ENCODE peak calls at places on chromosomes 16 and 17, in five cellular contexts. N, H, J, I and G are unnamed samples.

GRCh38 chr17:74270333-74270732 is 3.7 kb upstream of the DNAI2 start:
- DNase-seq in N (no peak), H (no peak), J (no peak), I (no peak), G (no peak)

GRCh38 chr16:85777583-85778310 is 21.6 kb downstream of the EMC8 start:
- DNase-seq in N (no peak), H (no peak), J (no peak), I (no peak), G (no peak)

GRCh38 chr17:4631836-4632582 is 9.5 kb downstream of the ALOX15 start:
- DNase-seq in N (peak), H (no peak), J (no peak), I (no peak), G (no peak)

GRCh38 chr16:79049040-79049439 is 551.5 kb downstream of the MAF start:
- DNase-seq in N (no peak), H (no peak), J (no peak), I (no peak), G (no peak)

GRCh38 chr16:56960681-56961281 is 969 bp upstream of the CETP start:
- DNase-seq in N (no peak), H (no peak), J (no peak), I (no peak), G (no peak)

GRCh38 chr16:69176033-69176780 is 10.8 kb upstream of the SNTB2 start:
- DNase-seq in N (no peak), H (peak), J (no peak), I (no peak), G (no peak)

GRCh38 chr16:56222482-56222997 is 31.3 kb downstream of the GNAO1 start:
- DNase-seq in N (no peak), H (no peak), J (no peak), I (no peak), G (no peak)

GRCh38 chr17:17077861-17078732 is 35.8 kb downstream of the MPRIP start:
- DNase-seq in N (no peak), H (peak), J (peak), I (no peak), G (no peak)

GRCh38 chr16:46947900-46948547 is 25.4 kb downstream of the DNAJA2 start:
- DNase-seq in N (peak), H (no peak), J (no peak), I (no peak), G (no peak)

GRCh38 chr17:58210922-58211321 is 8.1 kb downstream of the MKS1 start:
- DNase-seq in N (no peak), H (no peak), J (no peak), I (no peak), G (no peak)

GRCh38 chr17:237406-237955 is 56.0 kb upstream of the DOC2B start:
- DNase-seq in N (peak), H (peak), J (peak), I (no peak), G (no peak)

GRCh38 chr17:12047977-12048376 is 27.3 kb downstream of the MAP2K4 start:
- DNase-seq in N (no peak), H (no peak), J (no peak), I (no peak), G (no peak)

GRCh38 chr17:48163809-48164208 is 56.2 kb downstream of the SNX11 start:
- DNase-seq in N (no peak), H (no peak), J (no peak), I (no peak), G (no peak)
- H3K4me3 ChIP-seq in N (no peak), H (no peak), J (no peak), I (no peak), G (no peak)

GRCh38 chr16:2195316-2196161 is 866 bp downstream of the CASKIN1 start:
- DNase-seq in N (peak), H (no peak), J (no peak), I (no peak), G (no peak)
- H3K4me3 ChIP-seq in N (peak), H (peak), J (peak), I (peak), G (peak)

GRCh38 chr17:8465381-8466158 is 29.9 kb downstream of the NDEL1 start:
- DNase-seq in N (no peak), H (no peak), J (no peak), I (no peak), G (no peak)

GRCh38 chr17:8459109-8459508 is 23.4 kb downstream of the NDEL1 start:
- DNase-seq in N (no peak), H (no peak), J (no peak), I (no peak), G (no peak)

GRCh38 chr17:8464941-8465340 is 29.3 kb downstream of the NDEL1 start:
- DNase-seq in N (no peak), H (no peak), J (no peak), I (no peak), G (no peak)

GRCh38 chr17:8463089-8463488 is 27.4 kb downstream of the NDEL1 start:
- DNase-seq in N (no peak), H (no peak), J (no peak), I (no peak), G (no peak)

DNA sequence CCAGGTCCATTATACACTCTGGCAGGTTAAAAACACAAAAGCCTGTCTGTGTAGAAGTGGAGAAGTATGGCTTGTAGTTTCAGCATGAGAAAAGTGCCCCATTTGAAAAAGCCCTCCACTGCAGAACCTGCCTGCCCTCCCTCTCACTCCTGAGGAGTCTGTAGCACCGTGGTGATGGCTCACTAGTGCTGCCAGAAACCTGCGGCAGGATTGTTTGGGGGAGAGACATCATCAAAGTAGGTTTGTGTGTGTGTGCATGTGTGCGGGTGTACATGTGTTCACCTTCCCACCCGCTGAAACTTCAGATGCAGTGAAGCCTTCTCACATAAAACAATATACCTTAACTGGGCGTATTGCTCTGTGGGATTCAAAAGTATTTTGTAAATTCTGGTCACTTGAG is 26.9 kb downstream of the NDEL1 start:
- DNase-seq in N (no peak), H (no peak), J (no peak), I (no peak), G (no peak)
- H3K4me3 ChIP-seq in N (no peak), H (no peak), J (no peak), I (no peak), G (no peak)

GRCh38 chr16:53518550-53519416 is 15.8 kb upstream of the AKTIP start:
- DNase-seq in N (no peak), H (no peak), J (peak), I (peak), G (no peak)
- H3K4me3 ChIP-seq in N (no peak), H (no peak), J (no peak), I (no peak), G (no peak)

GRCh38 chr16:25030420-25031131 is 15.4 kb upstream of the ARHGAP17 start:
- DNase-seq in N (no peak), H (no peak), J (no peak), I (no peak), G (no peak)
- H3K4me3 ChIP-seq in N (peak), H (peak), J (peak), I (no peak), G (no peak)

GRCh38 chr17:1645207-1646171 is at the start of gene SCARF1:
- DNase-seq in N (no peak), H (peak), J (no peak), I (no peak), G (no peak)
- H3K4me3 ChIP-seq in N (no peak), H (peak), J (peak), I (no peak), G (no peak)